ENCODE peak calls at places on chromosome 3, in ten cellular contexts. Q, P, W, X, B, A, V, Z, O and T are unnamed samples.

GRCh38 chr3:150760431-150761200 is 2.4 kb downstream of the SIAH2 start:
- DNase-seq in P (no peak), X (no peak), O (no peak), Q (no peak), W (no peak), A (no peak), B (no peak), Z (no peak), V (no peak), T (peak; percentile 11)

GRCh38 chr3:161920196-161920595 is 423.6 kb downstream of the OTOL1 start:
- DNase-seq in A (no peak), X (no peak), Q (no peak), O (no peak), B (no peak), W (no peak), Z (no peak), P (no peak), V (no peak), T (no peak)

GRCh38 chr3:150733936-150734794 is 28.8 kb downstream of the SIAH2 start:
- DNase-seq in Z (no peak), W (no peak), P (no peak), Q (no peak), A (no peak), V (no peak), X (no peak), O (no peak), B (no peak), T (no peak)

GRCh38 chr3:86245360-86245759 is 745.6 kb downstream of the VGLL3 start:
- DNase-seq in V (no peak), W (no peak), X (peak; percentile 55), Q (no peak), A (no peak), O (no peak), B (no peak), P (peak; percentile 20), Z (no peak), T (no peak)

GRCh38 chr3:32176989-32177701 is 61.3 kb upstream of the CMTM8 start:
- DNase-seq in V (peak; percentile 18), W (peak; percentile 33), A (peak; percentile 60), P (peak; percentile 51), O (peak; percentile 26), Z (no peak), B (no peak), X (peak; percentile 87), Q (peak; percentile 53), T (peak; percentile 62)

GRCh38 chr3:183298708-183299153 is 45.7 kb downstream of the B3GNT5 start:
- DNase-seq in A (peak; percentile 27), O (no peak), W (no peak), P (peak; percentile 74), Z (peak; percentile 76), Q (no peak), V (peak; percentile 52), B (peak; percentile 67), X (peak; percentile 50), T (no peak)

GRCh38 chr3:63141-63845 is 133.3 kb upstream of the CHL1 start:
- DNase-seq in Z (no peak), O (no peak), V (no peak), A (no peak), X (no peak), Q (no peak), W (no peak), B (peak; percentile 61), P (peak; percentile 69), T (no peak)

GRCh38 chr3:126476166-126476975 is 680 bp upstream of the ZXDC start:
- DNase-seq in Z (peak; percentile 67), V (peak; percentile 43), X (peak; percentile 78), W (no peak), B (peak; percentile 82), A (no peak), P (peak; percentile 90), Q (peak; percentile 72), O (no peak), T (no peak)

GRCh38 chr3:105970283-105970682 is 101.5 kb upstream of the CBLB start:
- DNase-seq in B (no peak), O (no peak), A (no peak), Z (no peak), P (peak; percentile 9), X (no peak), W (no peak), V (no peak), Q (no peak), T (no peak)

GRCh38 chr3:170740285-170740684 is 129.7 kb downstream of the RPL22L1 start:
- DNase-seq in B (no peak), P (no peak), W (no peak), V (no peak), O (no peak), Z (no peak), A (no peak), Q (no peak), X (no peak), T (no peak)

GRCh38 chr3:64945171-64945684 is 257.4 kb upstream of the ADAMTS9 start:
- DNase-seq in P (no peak), O (no peak), Z (no peak), Q (no peak), V (peak; percentile 12), W (no peak), X (peak; percentile 72), B (no peak), A (no peak), T (no peak)

GRCh38 chr3:27813255-27813654 is 91.1 kb upstream of the EOMES start:
- DNase-seq in V (no peak), X (no peak), Z (no peak), W (no peak), P (no peak), Q (no peak), B (no peak), O (no peak), A (no peak), T (no peak)

GRCh38 chr3:39106281-39107055 is 959 bp downstream of the GORASP1 start:
- DNase-seq in V (no peak), B (no peak), X (peak; percentile 61), Z (no peak), Q (no peak), W (peak; percentile 15), O (no peak), P (no peak), A (no peak), T (no peak)

GRCh38 chr3:196754215-196754937 is 14.7 kb downstream of the PAK2 start:
- DNase-seq in O (no peak), P (no peak), B (no peak), W (no peak), V (no peak), Z (no peak), X (no peak), A (no peak), Q (no peak), T (no peak)

GRCh38 chr3:137110392-137110996 is 152.7 kb downstream of the IL20RB start:
- DNase-seq in B (no peak), O (no peak), V (no peak), A (no peak), Z (no peak), Q (no peak), P (peak; percentile 22), W (no peak), X (peak; percentile 64), T (no peak)

GRCh38 chr3:133894334-133895207 is 1.1 kb downstream of the RAB6B start:
- DNase-seq in B (no peak), A (no peak), W (no peak), O (no peak), Q (no peak), V (no peak), Z (no peak), P (peak; percentile 70), X (peak; percentile 77), T (no peak)

GRCh38 chr3:3800076-3800448 is 831 bp downstream of the LRRN1 start:
- DNase-seq in X (peak; percentile 22), Z (peak; percentile 20), O (no peak), A (no peak), W (peak; percentile 18), Q (no peak), P (peak; percentile 6), V (no peak), B (peak; percentile 62), T (no peak)

GRCh38 chr3:118146658-118147375 is 887.8 kb downstream of the IGSF11 start:
- DNase-seq in Q (no peak), P (no peak), Z (no peak), X (no peak), W (no peak), A (no peak), B (no peak), O (no peak), V (no peak), T (no peak)